ENCODE peak calls at places on chromosomes 4 and X, in four cellular contexts. S is adrenal gland, P is cardiac fibroblast, C is fibroblast of the aortic adventitia. K is an unnamed sample.
A peak's percentile ranks its signal among the peaks of the same experiment; 100 is the strongest.

GRCh38 chrX:15384304-15384703 is at the start of gene VEGFD:
- DNase-seq in P (peak; percentile 76), C (peak; percentile 89), S (peak; percentile 52), K (peak; percentile 68)

GRCh38 chr4:163191999-163192398 is 25.3 kb upstream of the NAF1 start:
- DNase-seq in P (peak; percentile 5), C (no peak), S (no peak), K (no peak)

GRCh38 chr4:106898621-106899230 is 137.4 kb downstream of the DKK2 start:
- DNase-seq in S (no peak), C (peak; percentile 71), P (peak; percentile 51), K (peak; percentile 82)

GRCh38 chrX:151370906-151371305 is 26.1 kb upstream of the VMA21 start:
- DNase-seq in S (no peak), P (no peak), C (no peak), K (no peak)

GRCh38 chrX:36867143-36867542 is 141.0 kb upstream of the FAM47C start:
- DNase-seq in C (peak; percentile 33), P (peak; percentile 15), S (no peak), K (no peak)

GRCh38 chr4:189792819-189793618 is 147.7 kb upstream of the FRG1 start:
- DNase-seq in C (peak; percentile 5), S (peak; percentile 88), P (peak; percentile 63), K (peak; percentile 18)

GRCh38 chrX:65635371-65635770 is 32.1 kb upstream of the MSN start:
- DNase-seq in C (peak; percentile 59), S (peak; percentile 63), P (peak; percentile 58), K (peak; percentile 14)

GRCh38 chr4:184104419-184105101 is 113.1 kb downstream of the ENPP6 start:
- DNase-seq in P (no peak), C (peak; percentile 33), S (no peak), K (no peak)

GRCh38 chr4:16607241-16607640 is 291.2 kb downstream of the LDB2 start:
- DNase-seq in P (no peak), S (no peak), C (no peak), K (no peak)

GRCh38 chr4:35461931-35462659 is 782.2 kb downstream of the ARAP2 start:
- DNase-seq in S (no peak), C (no peak), P (no peak), K (no peak)

GRCh38 chr4:57182132-57182874 is 72.1 kb upstream of the IGFBP7 start:
- DNase-seq in P (no peak), C (no peak), S (no peak), K (no peak)

GRCh38 chr4:186021461-186022167 is 47.3 kb upstream of the TLR3 start:
- DNase-seq in P (peak; percentile 68), C (peak; percentile 59), S (peak; percentile 69), K (peak; percentile 6)

GRCh38 chrX:118116308-118117068 is at the start of gene KLHL13:
- DNase-seq in P (peak; percentile 44), C (peak; percentile 16), S (peak; percentile 52), K (peak; percentile 10)

GRCh38 chrX:14354541-14354940 is 174.8 kb upstream of the GLRA2 start:
- DNase-seq in S (no peak), C (peak; percentile 27), P (no peak), K (peak; percentile 56)

GRCh38 chrX:112734250-112734649 is 54.5 kb upstream of the LHFPL1 start:
- DNase-seq in S (no peak), C (no peak), P (peak; percentile 1), K (no peak)

GRCh38 chr4:35772291-35772690 is 472.0 kb downstream of the ARAP2 start:
- DNase-seq in S (no peak), C (no peak), P (no peak), K (no peak)

GRCh38 chr4:54647070-54647469 is 10.7 kb upstream of the KIT start:
- DNase-seq in S (no peak), C (no peak), P (no peak), K (no peak)

GRCh38 chrX:151609222-151609621 is 45.7 kb downstream of the PASD1 start:
- DNase-seq in C (no peak), S (no peak), P (no peak), K (no peak)

DNA sequence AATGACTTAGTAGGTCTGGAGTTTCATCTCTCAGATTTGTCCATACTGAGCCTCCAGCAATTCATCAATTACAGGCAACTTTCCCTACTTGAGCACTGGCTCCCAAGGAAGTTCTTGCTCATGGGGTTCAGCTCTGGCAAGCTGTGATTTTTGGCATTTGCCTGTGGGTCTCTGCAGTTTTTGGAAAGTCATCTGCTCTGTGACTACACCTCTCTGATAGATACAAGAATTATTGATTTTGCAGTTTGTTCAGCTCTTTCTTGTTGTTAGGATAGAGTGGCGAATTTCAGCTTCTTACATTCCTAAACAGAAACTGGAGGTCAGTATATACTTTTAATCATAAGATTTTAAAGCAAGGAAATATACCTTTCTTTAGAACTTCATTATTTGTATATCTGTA is 209.7 kb upstream of the NPY2R start:
- DNase-seq in S (no peak), P (no peak), C (no peak), K (no peak)
- H3K4me3 ChIP-seq in S (no peak overlapping the region), P (no peak overlapping the region), C (no peak overlapping the region), K (no peak overlapping the region)

GRCh38 chrX:130444641-130445336 is 43.0 kb downstream of the RBMX2 start:
- DNase-seq in C (no peak), P (no peak), S (no peak), K (no peak)

GRCh38 chrX:130443883-130444282 is 42.1 kb downstream of the RBMX2 start:
- DNase-seq in S (no peak), C (no peak), P (no peak), K (peak; percentile 1)
- TF ChIP-seq CTCF in S (no peak), C (no peak), P (no peak), K (no peak)

DNA sequence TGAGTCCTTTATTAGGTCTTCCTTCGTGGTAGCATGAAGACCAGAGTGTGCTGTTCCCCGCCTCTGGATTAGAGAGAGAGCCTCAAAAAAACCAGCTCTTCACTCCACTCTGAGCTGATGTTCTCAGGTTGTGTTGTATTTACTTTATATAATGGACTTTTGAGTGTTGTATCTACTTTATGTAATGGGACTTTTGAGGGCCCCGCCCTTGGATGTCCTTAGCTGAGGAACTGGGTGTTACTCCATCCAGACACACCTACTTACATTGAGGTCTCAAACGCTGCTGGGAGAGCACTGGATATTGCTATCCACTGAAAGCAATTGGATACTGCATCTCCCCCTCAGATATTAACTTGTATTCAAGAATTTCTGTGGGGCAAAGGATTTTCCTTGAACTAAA is 28.2 kb downstream of the ATP8A1 start:
- DNase-seq in P (no peak), C (no peak), S (no peak), K (no peak)
- H3K4me3 ChIP-seq in P (no peak overlapping the region), C (no peak overlapping the region), S (no peak overlapping the region), K (no peak overlapping the region)

GRCh38 chr4:156593464-156593863 is 378.1 kb downstream of the PDGFC start:
- DNase-seq in P (no peak), S (no peak), C (peak; percentile 41), K (peak; percentile 48)
- TF ChIP-seq CTCF in P (no peak), S (peak; percentile 14), C (peak; percentile 18), K (no peak)

GRCh38 chr4:181802207-181802606 is 441.0 kb upstream of the TENM3 start:
- DNase-seq in S (no peak), P (no peak), C (no peak), K (no peak)

GRCh38 chr4:181796502-181796901 is 446.7 kb upstream of the TENM3 start:
- DNase-seq in C (peak; percentile 45), S (no peak), P (peak; percentile 75), K (no peak)

GRCh38 chr4:181799670-181800069 is 443.5 kb upstream of the TENM3 start:
- DNase-seq in P (no peak), S (no peak), C (no peak), K (no peak)
- H3K4me3 ChIP-seq in P (no peak overlapping the region), S (no peak overlapping the region), C (no peak overlapping the region), K (no peak overlapping the region)

DNA sequence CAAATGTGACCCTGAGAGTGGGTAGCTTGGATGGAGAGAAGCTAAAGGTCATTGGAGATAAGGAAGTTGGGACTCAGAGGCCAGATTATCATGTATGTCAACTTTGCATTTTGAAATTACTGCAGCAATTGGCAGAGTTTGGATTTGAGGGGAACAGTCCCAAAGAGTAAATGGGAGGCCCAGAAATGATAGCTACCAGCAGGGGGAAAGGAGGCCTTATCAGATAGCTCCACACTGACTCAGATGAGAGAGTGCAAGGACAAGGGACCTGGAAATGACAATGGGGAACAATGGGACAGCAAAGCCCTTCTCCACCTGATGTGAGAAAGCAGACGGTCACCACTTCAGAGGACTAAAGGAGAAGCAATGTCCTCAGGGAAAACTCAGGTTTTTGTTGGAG is 201.5 kb upstream of the JADE1 start:
- DNase-seq in P (no peak), S (no peak), C (no peak), K (no peak)
- TF ChIP-seq CTCF in P (no peak), S (peak; percentile 41), C (no peak), K (no peak)

GRCh38 chrX:68695206-68695845 is 47.9 kb downstream of the STARD8 start:
- DNase-seq in P (no peak), C (no peak), S (no peak), K (no peak)

GRCh38 chrX:68696267-68696666 is 48.8 kb downstream of the STARD8 start:
- DNase-seq in C (no peak), P (no peak), S (no peak), K (no peak)

GRCh38 chrX:68693481-68694410 is 46.3 kb downstream of the STARD8 start:
- DNase-seq in C (peak; percentile 41), P (peak; percentile 73), S (peak; percentile 79), K (peak; percentile 62)

GRCh38 chrX:68692651-68693050 is 45.2 kb downstream of the STARD8 start:
- DNase-seq in S (no peak), C (peak; percentile 35), P (no peak), K (no peak)

DNA sequence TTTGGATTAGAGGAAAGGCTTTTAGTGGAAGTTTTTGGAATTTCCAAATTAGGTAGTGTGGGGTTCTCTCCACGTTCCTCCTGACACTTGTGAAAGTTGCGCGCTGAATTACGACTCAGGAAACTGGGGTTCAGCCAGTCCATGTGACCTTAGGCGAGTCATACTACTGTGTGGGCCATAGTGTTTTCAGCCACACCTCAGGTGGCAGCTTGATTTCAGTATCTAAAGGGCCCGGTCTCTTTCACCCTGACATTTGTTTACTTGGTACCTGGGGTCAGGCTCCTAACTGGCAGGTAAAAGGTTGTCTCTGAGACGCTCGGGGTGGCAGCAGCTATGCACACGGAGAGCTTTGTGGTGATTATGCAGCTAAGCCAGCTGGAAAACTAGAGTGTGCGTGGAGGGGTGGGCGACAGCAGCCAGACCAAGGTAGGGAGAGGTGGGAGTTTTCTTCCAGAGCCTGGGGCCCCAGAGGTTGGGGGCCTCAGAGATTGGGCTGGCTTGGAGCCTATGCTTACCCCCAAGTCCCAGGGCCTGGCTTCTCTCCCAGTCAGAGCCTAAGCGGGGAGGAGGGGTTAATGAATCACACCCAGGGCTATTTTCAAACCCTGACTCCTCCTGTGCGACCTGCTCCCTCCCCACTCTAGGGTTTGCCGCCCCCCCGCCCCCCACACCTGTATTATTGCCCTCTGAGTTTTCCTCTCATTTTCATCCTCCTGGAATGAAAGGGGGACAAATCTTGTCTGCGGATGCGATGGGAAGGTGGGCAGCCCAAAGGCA is 47.2 kb downstream of the STARD8 start:
- DNase-seq in S (no peak), C (no peak), P (no peak), K (no peak)
- H3K4me3 ChIP-seq in S (no peak overlapping the region), C (peak overlapping the region; percentile 62), P (peak overlapping the region; percentile 63), K (peak overlapping the region; percentile 53)